ENCODE peak calls at places on chromosomes 12 and 14, in ten cellular contexts. Y is T-helper 9 cell; T is stimulated activated CD8-positive, alpha-beta memory T cell treated with anti-CD3 and anti-CD28 coated beads, Interleukin-12 subunit alpha, Interleukin-12 subunit beta, amount 100 ng/mL, for 1 hour; I is iPS-NIHi11; A is WTC11; E is T-helper 2 cell; K is left colon; P is GM18507; L is NCI-H748 treated with DMSO at 0.1 percent for 48 hours; W is GM13977. G is an unnamed sample.

GRCh38 chr14:72549026-72549425 is 344.9 kb downstream of the DPF3 start:
- DNase-seq in W (no peak), T (no peak), A (no peak), E (no peak), L (no peak), I (no peak), P (no peak), K (no peak), Y (no peak), G (no peak)

GRCh38 chr12:69240625-69240984 is 1.2 kb downstream of the CPSF6 start:
- DNase-seq in E (peak), Y (peak), W (peak), I (no peak), A (no peak), K (no peak), P (no peak), L (no peak), T (no peak), G (peak)

GRCh38 chr12:57089259-57090245 is 638 bp downstream of the NAB2 start:
- DNase-seq in A (peak), K (peak), W (peak), P (no peak), I (no peak), E (peak), T (peak), L (no peak), Y (peak), G (peak)

GRCh38 chr14:75497191-75497590 is 25.1 kb upstream of the BATF start:
- DNase-seq in K (no peak), P (no peak), Y (no peak), T (no peak), I (no peak), E (peak), L (no peak), A (no peak), W (no peak), G (no peak)

GRCh38 chr14:31568151-31568550 is 6.9 kb downstream of the NUBPL start:
- DNase-seq in L (no peak), W (no peak), P (no peak), Y (no peak), T (no peak), K (no peak), I (no peak), E (no peak), A (no peak), G (no peak)

GRCh38 chr12:120687570-120688289 is 781 bp downstream of the MLEC start:
- DNase-seq in T (no peak), A (peak), W (no peak), E (peak), I (no peak), P (no peak), K (no peak), L (no peak), Y (no peak), G (peak)

GRCh38 chr12:68886636-68887572 is 46.1 kb downstream of the CPM start:
- DNase-seq in L (no peak), I (no peak), E (no peak), P (no peak), T (no peak), K (no peak), A (no peak), W (no peak), Y (no peak), G (no peak)

GRCh38 chr12:31011336-31011735 is 62.3 kb upstream of the DDX11 start:
- DNase-seq in K (no peak), A (peak), I (no peak), L (no peak), T (no peak), Y (no peak), E (no peak), P (no peak), W (no peak), G (no peak)

GRCh38 chr12:88108021-88108420 is 33.9 kb downstream of the CEP290 start:
- DNase-seq in Y (no peak), T (no peak), I (no peak), W (no peak), P (no peak), L (no peak), A (no peak), E (no peak), K (no peak), G (no peak)

GRCh38 chr12:8156845-8157244 is at the start of gene ZNF705A:
- DNase-seq in E (no peak), K (no peak), T (no peak), W (no peak), Y (no peak), P (no peak), L (no peak), A (no peak), I (no peak), G (peak)

GRCh38 chr14:92897922-92898599 is 24.9 kb upstream of the CHGA start:
- DNase-seq in E (peak), I (no peak), Y (no peak), T (no peak), A (no peak), P (no peak), K (no peak), W (no peak), L (no peak), G (no peak)

GRCh38 chr12:8088574-8088973 is 6.5 kb downstream of the NECAP1 start:
- DNase-seq in Y (peak), A (no peak), K (no peak), T (no peak), I (no peak), W (peak), E (peak), L (no peak), P (no peak), G (no peak)

GRCh38 chr14:100864960-100865681 is 38.4 kb downstream of the RTL1 start:
- DNase-seq in T (no peak), P (no peak), L (no peak), Y (no peak), I (no peak), A (no peak), W (no peak), K (no peak), E (no peak), G (no peak)

GRCh38 chr12:15158114-15158513 is 63.1 kb downstream of the RERG start:
- DNase-seq in E (no peak), P (no peak), T (no peak), I (no peak), L (no peak), Y (no peak), W (no peak), A (no peak), K (no peak), G (no peak)

GRCh38 chr12:72465940-72466630 is 193.9 kb downstream of the TRHDE start:
- DNase-seq in E (no peak), P (no peak), I (no peak), L (no peak), T (no peak), W (no peak), A (no peak), K (no peak), Y (no peak), G (peak)

GRCh38 chr12:114750905-114751304 is 66.9 kb upstream of the TBX3 start:
- DNase-seq in I (no peak), T (no peak), P (no peak), Y (no peak), A (no peak), L (no peak), K (no peak), E (no peak), W (no peak), G (no peak)

GRCh38 chr14:22561661-22562579 is 27.1 kb downstream of the DAD1 start:
- DNase-seq in T (peak), Y (peak), K (no peak), L (no peak), E (peak), W (no peak), P (no peak), A (no peak), I (no peak), G (peak)

GRCh38 chr12:3496964-3497363 is 6.0 kb downstream of the PRMT8 start:
- DNase-seq in L (peak), Y (no peak), A (no peak), K (no peak), P (no peak), T (no peak), W (no peak), E (peak), I (peak), G (peak)

GRCh38 chr12:51914034-51914923 is 7.0 kb downstream of the ACVRL1 start:
- DNase-seq in W (no peak), K (no peak), A (no peak), E (no peak), Y (no peak), T (no peak), I (no peak), P (no peak), L (no peak), G (no peak)

G was measured in mesendoderm.